ENCODE peak calls at places on chromosomes 1 and 21, in five cellular contexts. One of them, this sample, is unnamed.

GRCh38 chr1:152167835-152168534 is 9.0 kb upstream of the RPTN start:
- DNase-seq in H1: no peak
- DNase-seq in K562: no peak
- DNase-seq in SK-N-SH: no peak
- DNase-seq in GM12878: no peak
- DNase-seq in this sample: no peak

GRCh38 chr21:37751268-37751975 is 164.8 kb downstream of the KCNJ6 start:
- DNase-seq in SK-N-SH: no peak
- DNase-seq in H1: no peak
- DNase-seq in GM12878: no peak
- DNase-seq in K562: no peak
- DNase-seq in this sample: no peak

GRCh38 chr1:9852410-9853301 is 28.9 kb upstream of the CLSTN1 start:
- DNase-seq in SK-N-SH: peak
- DNase-seq in K562: no peak
- DNase-seq in H1: no peak
- DNase-seq in GM12878: no peak
- DNase-seq in this sample: no peak

GRCh38 chr1:199272107-199272506 is 633.3 kb downstream of the PTPRC start:
- DNase-seq in SK-N-SH: no peak
- DNase-seq in GM12878: no peak
- DNase-seq in K562: no peak
- DNase-seq in H1: no peak
- DNase-seq in this sample: no peak

GRCh38 chr1:86352096-86352495 is 44.0 kb downstream of the ODF2L start:
- DNase-seq in SK-N-SH: no peak
- DNase-seq in H1: no peak
- DNase-seq in K562: no peak
- DNase-seq in GM12878: no peak
- DNase-seq in this sample: no peak

GRCh38 chr1:211326528-211327340 is at the start of gene TRAF5:
- DNase-seq in GM12878: no peak
- DNase-seq in SK-N-SH: peak
- DNase-seq in H1: no peak
- DNase-seq in K562: peak
- DNase-seq in this sample: peak

GRCh38 chr1:235169986-235170385 is 8.9 kb upstream of the RBM34 start:
- DNase-seq in K562: no peak
- DNase-seq in H1: no peak
- DNase-seq in SK-N-SH: no peak
- DNase-seq in GM12878: no peak
- DNase-seq in this sample: no peak

GRCh38 chr1:10530281-10530740 is 55.6 kb downstream of the PEX14 start:
- DNase-seq in SK-N-SH: peak
- DNase-seq in H1: peak
- DNase-seq in GM12878: no peak
- DNase-seq in K562: peak
- DNase-seq in this sample: peak

GRCh38 chr1:115192200-115192767 is 103.0 kb upstream of the TSPAN2 start:
- DNase-seq in SK-N-SH: no peak
- DNase-seq in K562: peak
- DNase-seq in H1: no peak
- DNase-seq in GM12878: no peak
- DNase-seq in this sample: no peak

GRCh38 chr1:48093696-48094518 is 96.7 kb upstream of the TRABD2B start:
- DNase-seq in SK-N-SH: peak
- DNase-seq in H1: peak
- DNase-seq in GM12878: no peak
- DNase-seq in K562: peak
- DNase-seq in this sample: peak

GRCh38 chr21:16815228-16815627 is 697.6 kb upstream of the CXADR start:
- DNase-seq in K562: no peak
- DNase-seq in GM12878: no peak
- DNase-seq in H1: no peak
- DNase-seq in SK-N-SH: no peak
- DNase-seq in this sample: peak

GRCh38 chr1:218299416-218299815 is 14.3 kb downstream of the RRP15 start:
- DNase-seq in H1: no peak
- DNase-seq in K562: peak
- DNase-seq in GM12878: no peak
- DNase-seq in SK-N-SH: no peak
- DNase-seq in this sample: no peak

GRCh38 chr1:162248854-162249535 is 127.7 kb downstream of the SPATA46 start:
- DNase-seq in GM12878: no peak
- DNase-seq in SK-N-SH: no peak
- DNase-seq in H1: peak
- DNase-seq in K562: no peak
- DNase-seq in this sample: no peak

GRCh38 chr21:31181089-31181757 is 142.9 kb upstream of the KRTAP19-8 start:
- DNase-seq in K562: no peak
- DNase-seq in GM12878: no peak
- DNase-seq in SK-N-SH: no peak
- DNase-seq in H1: no peak
- DNase-seq in this sample: no peak

GRCh38 chr1:67921725-67922489 is 88.6 kb upstream of the GNG12 start:
- DNase-seq in H1: no peak
- DNase-seq in GM12878: no peak
- DNase-seq in SK-N-SH: no peak
- DNase-seq in K562: peak
- DNase-seq in this sample: no peak

GRCh38 chr1:26471498-26472329 is 526 bp upstream of the HMGN2 start:
- DNase-seq in K562: peak
- DNase-seq in GM12878: no peak
- DNase-seq in SK-N-SH: peak
- DNase-seq in H1: peak
- DNase-seq in this sample: peak

GRCh38 chr1:152026895-152027294 is 9.9 kb downstream of the S100A11 start:
- DNase-seq in H1: no peak
- DNase-seq in SK-N-SH: no peak
- DNase-seq in GM12878: no peak
- DNase-seq in K562: no peak
- DNase-seq in this sample: no peak

GRCh38 chr1:182242641-182243040 is 148.9 kb downstream of the GLUL start:
- DNase-seq in K562: no peak
- DNase-seq in GM12878: no peak
- DNase-seq in H1: no peak
- DNase-seq in SK-N-SH: no peak
- DNase-seq in this sample: no peak

GRCh38 chr1:10863916-10864315 is 67.5 kb upstream of the CASZ1 start:
- DNase-seq in SK-N-SH: no peak
- DNase-seq in GM12878: no peak
- DNase-seq in K562: no peak
- DNase-seq in H1: no peak
- DNase-seq in this sample: no peak

GRCh38 chr1:231817813-231818212 is 191.2 kb downstream of the DISC1 start:
- DNase-seq in GM12878: no peak
- DNase-seq in SK-N-SH: no peak
- DNase-seq in H1: no peak
- DNase-seq in K562: no peak
- DNase-seq in this sample: no peak

GRCh38 chr21:45011426-45011825 is 63.0 kb upstream of the ADARB1 start:
- DNase-seq in H1: no peak
- DNase-seq in GM12878: no peak
- DNase-seq in SK-N-SH: no peak
- DNase-seq in K562: no peak
- DNase-seq in this sample: no peak

GRCh38 chr1:21082078-21082477 is 94.6 kb downstream of the EIF4G3 start:
- DNase-seq in H1: no peak
- DNase-seq in SK-N-SH: no peak
- DNase-seq in GM12878: no peak
- DNase-seq in K562: no peak
- DNase-seq in this sample: no peak

GRCh38 chr1:106676021-106676420 is 380.5 kb upstream of the PRMT6 start:
- DNase-seq in H1: no peak
- DNase-seq in SK-N-SH: no peak
- DNase-seq in GM12878: no peak
- DNase-seq in K562: no peak
- DNase-seq in this sample: no peak

GRCh38 chr21:45528028-45528705 is 14.1 kb downstream of the SLC19A1 start:
- DNase-seq in GM12878: no peak
- DNase-seq in K562: no peak
- DNase-seq in H1: no peak
- DNase-seq in SK-N-SH: no peak
- DNase-seq in this sample: no peak

GRCh38 chr21:38264581-38264980 is 7.8 kb downstream of the KCNJ15 start:
- DNase-seq in H1: no peak
- DNase-seq in K562: no peak
- DNase-seq in SK-N-SH: no peak
- DNase-seq in GM12878: no peak
- DNase-seq in this sample: no peak

GRCh38 chr1:24364605-24364974 is 45.4 kb downstream of the GRHL3 start:
- DNase-seq in SK-N-SH: no peak
- DNase-seq in K562: no peak
- DNase-seq in H1: no peak
- DNase-seq in GM12878: no peak
- DNase-seq in this sample: no peak

GRCh38 chr1:202288177-202288576 is 53.6 kb downstream of the UBE2T start:
- DNase-seq in SK-N-SH: no peak
- DNase-seq in H1: no peak
- DNase-seq in K562: no peak
- DNase-seq in GM12878: no peak
- DNase-seq in this sample: peak

GRCh38 chr21:25925936-25926335 is 191.2 kb downstream of the GABPA start:
- DNase-seq in SK-N-SH: no peak
- DNase-seq in GM12878: no peak
- DNase-seq in H1: no peak
- DNase-seq in K562: no peak
- DNase-seq in this sample: no peak

GRCh38 chr1:20472860-20473711 is 12.9 kb downstream of the CAMK2N1 start:
- DNase-seq in H1: no peak
- DNase-seq in K562: peak
- DNase-seq in GM12878: peak
- DNase-seq in SK-N-SH: peak
- DNase-seq in this sample: no peak

GRCh38 chr1:22159858-22160257 is 17.0 kb upstream of the WNT4 start:
- DNase-seq in SK-N-SH: no peak
- DNase-seq in GM12878: no peak
- DNase-seq in K562: no peak
- DNase-seq in H1: no peak
- DNase-seq in this sample: no peak

GRCh38 chr21:34345892-34346291 is 17.9 kb upstream of the KCNE2 start:
- DNase-seq in H1: no peak
- DNase-seq in SK-N-SH: no peak
- DNase-seq in GM12878: no peak
- DNase-seq in K562: no peak
- DNase-seq in this sample: no peak

GRCh38 chr1:31880957-31881697 is 57.0 kb downstream of the PTP4A2 start:
- DNase-seq in SK-N-SH: no peak
- DNase-seq in H1: no peak
- DNase-seq in K562: no peak
- DNase-seq in GM12878: no peak
- DNase-seq in this sample: no peak

GRCh38 chr1:119662034-119662437 is 14.0 kb upstream of the ZNF697 start:
- DNase-seq in H1: no peak
- DNase-seq in SK-N-SH: no peak
- DNase-seq in GM12878: peak
- DNase-seq in K562: no peak
- DNase-seq in this sample: no peak

GRCh38 chr1:228368801-228369607 is 37.6 kb downstream of the TRIM11 start:
- DNase-seq in GM12878: no peak
- DNase-seq in K562: peak
- DNase-seq in SK-N-SH: no peak
- DNase-seq in H1: no peak
- DNase-seq in this sample: no peak

DNA sequence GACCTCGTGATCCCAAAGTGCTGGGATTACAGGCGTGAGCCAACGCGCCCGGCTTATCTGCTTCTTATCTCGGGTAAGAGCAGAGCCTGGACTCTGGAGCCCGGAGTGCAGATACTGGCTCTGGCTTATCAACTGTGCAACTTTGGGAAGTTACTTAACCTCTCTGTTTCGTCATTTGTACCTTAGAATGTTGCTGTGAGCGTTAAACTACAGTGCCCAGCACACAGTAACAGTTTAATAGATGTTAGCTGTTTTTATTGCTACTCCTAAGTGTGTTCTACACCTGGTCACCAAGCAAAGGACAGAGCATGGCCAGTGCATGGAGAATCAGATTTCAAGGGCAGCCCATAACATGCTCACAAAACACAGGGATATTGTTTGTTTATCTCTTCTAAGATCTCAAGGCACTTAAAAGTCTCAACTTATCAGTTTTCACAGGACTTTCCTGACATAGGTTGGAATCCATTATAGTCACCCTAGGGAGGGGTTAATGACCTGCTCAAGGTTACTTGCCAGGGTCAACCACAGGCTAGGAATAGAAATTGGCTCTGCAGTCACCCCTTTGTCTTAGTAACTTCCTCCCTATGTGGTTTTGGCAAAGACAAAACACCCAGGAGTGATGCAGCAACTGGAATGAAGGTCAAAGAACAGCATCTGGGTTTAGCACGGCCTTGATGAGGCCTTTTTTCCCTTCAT is 22.5 kb upstream of the SRP9 start:
- DNase-seq in K562: no peak
- DNase-seq in GM12878: no peak
- DNase-seq in SK-N-SH: no peak
- DNase-seq in H1: no peak
- DNase-seq in this sample: no peak
- TF ChIP-seq JUND in K562: no peak
- TF ChIP-seq JUND in GM12878: no peak
- TF ChIP-seq JUND in SK-N-SH: peak
- TF ChIP-seq JUND in H1: no peak
- TF ChIP-seq JUND in this sample: no peak

GRCh38 chr1:203769505-203770343 is 4.7 kb downstream of the LAX1 start:
- DNase-seq in K562: no peak
- DNase-seq in SK-N-SH: peak
- DNase-seq in H1: no peak
- DNase-seq in GM12878: no peak
- DNase-seq in this sample: no peak
- TF ChIP-seq JUND in K562: no peak
- TF ChIP-seq JUND in SK-N-SH: no peak
- TF ChIP-seq JUND in H1: no peak
- TF ChIP-seq JUND in GM12878: no peak
- TF ChIP-seq JUND in this sample: no peak

GRCh38 chr1:3902546-3902945 is 2.5 kb upstream of the C1orf174 start:
- DNase-seq in GM12878: no peak
- DNase-seq in H1: no peak
- DNase-seq in SK-N-SH: no peak
- DNase-seq in K562: no peak
- DNase-seq in this sample: no peak
- TF ChIP-seq JUND in GM12878: no peak
- TF ChIP-seq JUND in H1: no peak
- TF ChIP-seq JUND in SK-N-SH: no peak
- TF ChIP-seq JUND in K562: no peak
- TF ChIP-seq JUND in this sample: no peak

DNA sequence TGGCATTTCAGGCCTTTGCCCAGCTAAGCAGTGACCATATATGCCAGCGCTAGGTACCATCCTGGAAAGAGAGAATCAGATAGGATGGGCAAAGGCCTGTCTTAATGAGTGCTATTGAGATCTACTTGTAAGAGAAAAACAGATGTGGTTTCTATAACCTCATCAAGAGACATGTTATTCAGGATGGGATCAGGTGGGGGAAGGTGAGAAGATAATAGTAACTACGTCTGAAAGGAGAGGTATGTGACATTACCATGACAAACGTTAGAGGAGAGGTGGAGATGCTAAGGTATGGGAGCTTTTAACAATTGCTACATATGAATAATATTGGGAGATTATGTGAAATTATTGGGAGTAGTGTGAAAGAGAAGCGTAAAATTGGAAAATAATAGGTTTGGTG is 204.2 kb upstream of the PLXNA2 start:
- DNase-seq in SK-N-SH: no peak
- DNase-seq in H1: no peak
- DNase-seq in GM12878: no peak
- DNase-seq in K562: no peak
- DNase-seq in this sample: no peak
- TF ChIP-seq JUND in SK-N-SH: no peak
- TF ChIP-seq JUND in H1: no peak
- TF ChIP-seq JUND in GM12878: no peak
- TF ChIP-seq JUND in K562: no peak
- TF ChIP-seq JUND in this sample: no peak

This sample was measured in T47D.